ENCODE peak calls at places on chromosomes 11 and 22, in seven cellular contexts. W is HCT116, O is SK-N-SH, C is GM12878, H is H1, E is K562, N is HepG2. U is an unnamed sample.

GRCh38 chr11:10118830-10119229 is 175.2 kb downstream of the SBF2 start:
- DNase-seq in W (no peak), O (no peak), C (no peak), H (no peak), E (no peak), N (no peak), U (no peak)

GRCh38 chr11:91296628-91297027 is 928.0 kb upstream of the FAT3 start:
- DNase-seq in W (no peak), O (no peak), C (no peak), H (no peak), E (no peak), N (no peak), U (no peak)

GRCh38 chr11:567629-568258 is 7.0 kb downstream of the RASSF7 start:
- DNase-seq in W (no peak), O (no peak), C (no peak), H (no peak), E (no peak), N (no peak), U (no peak)

GRCh38 chr11:57763568-57763967 is 2.0 kb downstream of the CTNND1 start:
- DNase-seq in W (no peak), O (peak), C (no peak), H (no peak), E (peak), N (peak), U (no peak)

GRCh38 chr11:127066426-127067090 is 66.0 kb upstream of the KIRREL3 start:
- DNase-seq in W (no peak), O (no peak), C (no peak), H (no peak), E (no peak), N (no peak), U (no peak)

GRCh38 chr11:73759520-73760065 is 1.3 kb downstream of the RAB6A start:
- DNase-seq in W (no peak), O (peak), C (no peak), H (no peak), E (no peak), N (no peak), U (peak)

GRCh38 chr11:129314381-129314780 is 61.3 kb upstream of the BARX2 start:
- DNase-seq in W (no peak), O (no peak), C (no peak), H (no peak), E (no peak), N (no peak), U (peak)

GRCh38 chr11:96969251-96969650 is 579.4 kb downstream of the JRKL start:
- DNase-seq in W (no peak), O (no peak), C (no peak), H (no peak), E (peak), N (no peak), U (no peak)

GRCh38 chr11:68666854-68667253 is 17.5 kb upstream of the GAL start:
- DNase-seq in W (no peak), O (peak), C (no peak), H (no peak), E (no peak), N (no peak), U (no peak)

GRCh38 chr22:29267462-29267857 is 321 bp downstream of the RHBDD3 start:
- DNase-seq in W (no peak), O (no peak), C (no peak), H (no peak), E (no peak), N (no peak), U (no peak)

GRCh38 chr11:73623651-73624050 is 22.7 kb upstream of the PLEKHB1 start:
- DNase-seq in W (no peak), O (no peak), C (no peak), H (no peak), E (no peak), N (no peak), U (no peak)

GRCh38 chr11:29448246-29448877 is 568.5 kb downstream of the KCNA4 start:
- DNase-seq in W (peak), O (no peak), C (no peak), H (no peak), E (no peak), N (no peak), U (peak)

GRCh38 chr11:28619870-28620540 is 511.8 kb downstream of the METTL15 start:
- DNase-seq in W (no peak), O (no peak), C (no peak), H (no peak), E (no peak), N (no peak), U (no peak)

GRCh38 chr11:71946144-71946571 is 17.3 kb downstream of the RNF121 start:
- DNase-seq in W (no peak), O (no peak), C (no peak), H (no peak), E (no peak), N (peak), U (no peak)

GRCh38 chr11:106482920-106483761 is 405.7 kb downstream of the AASDHPPT start:
- DNase-seq in W (no peak), O (no peak), C (no peak), H (no peak), E (no peak), N (peak), U (no peak)

GRCh38 chr22:25395915-25396314 is 168.6 kb upstream of the GRK3 start:
- DNase-seq in W (no peak), O (no peak), C (no peak), H (no peak), E (no peak), N (peak), U (no peak)

GRCh38 chr11:74312321-74312720 is 881 bp upstream of the P4HA3 start:
- DNase-seq in W (no peak), O (no peak), C (no peak), H (no peak), E (no peak), N (no peak), U (no peak)

GRCh38 chr11:69076129-69076791 is 27.5 kb downstream of the TPCN2 start:
- DNase-seq in W (no peak), O (no peak), C (no peak), H (no peak), E (no peak), N (no peak), U (no peak)

GRCh38 chr11:115276799-115277198 is 227.4 kb downstream of the CADM1 start:
- DNase-seq in W (no peak), O (peak), C (no peak), H (no peak), E (no peak), N (no peak), U (no peak)

GRCh38 chr11:119356349-119357031 is 10.0 kb upstream of the MFRP start:
- DNase-seq in W (peak), O (peak), C (no peak), H (no peak), E (peak), N (no peak), U (peak)

GRCh38 chr22:48475661-48476345 is 1351.9 kb downstream of the BRD1 start:
- DNase-seq in W (no peak), O (no peak), C (no peak), H (no peak), E (no peak), N (no peak), U (no peak)

GRCh38 chr11:1073261-1073724 is 1.4 kb upstream of the MUC2 start:
- DNase-seq in W (peak), O (no peak), C (no peak), H (no peak), E (no peak), N (peak), U (peak)

GRCh38 chr11:34633990-34634725 is 13.3 kb downstream of the EHF start:
- DNase-seq in W (no peak), O (no peak), C (no peak), H (no peak), E (no peak), N (peak), U (peak)

GRCh38 chr22:37610480-37611148 is 2.0 kb downstream of the GGA1 start:
- DNase-seq in W (no peak), O (no peak), C (no peak), H (no peak), E (peak), N (no peak), U (no peak)

DNA sequence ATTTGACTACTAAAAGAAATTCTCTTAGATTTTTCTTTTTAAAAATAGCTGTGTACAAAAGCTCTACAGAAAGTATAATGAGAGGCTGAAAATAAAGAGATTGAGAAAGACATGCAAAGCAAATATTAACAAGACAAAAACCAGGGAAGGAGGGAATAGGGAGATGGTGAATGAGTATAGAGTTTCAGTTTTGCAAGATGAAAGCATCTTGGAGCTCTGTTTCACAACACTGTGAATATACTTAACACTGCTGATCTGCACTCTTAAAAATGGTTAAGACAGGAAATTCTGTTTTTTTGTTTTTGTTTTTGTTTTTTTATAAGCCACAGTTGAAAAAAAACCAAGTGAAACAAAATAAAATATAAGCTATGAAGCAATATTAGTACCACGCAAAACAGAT is 5.5 kb downstream of the TMEM218 start:
- DNase-seq in W (no peak), O (no peak), C (no peak), H (no peak), E (no peak), N (no peak), U (no peak)
- TF ChIP-seq JUND in W (no peak), O (no peak), C (no peak), H (no peak), E (no peak), N (no peak), U (no peak)

DNA sequence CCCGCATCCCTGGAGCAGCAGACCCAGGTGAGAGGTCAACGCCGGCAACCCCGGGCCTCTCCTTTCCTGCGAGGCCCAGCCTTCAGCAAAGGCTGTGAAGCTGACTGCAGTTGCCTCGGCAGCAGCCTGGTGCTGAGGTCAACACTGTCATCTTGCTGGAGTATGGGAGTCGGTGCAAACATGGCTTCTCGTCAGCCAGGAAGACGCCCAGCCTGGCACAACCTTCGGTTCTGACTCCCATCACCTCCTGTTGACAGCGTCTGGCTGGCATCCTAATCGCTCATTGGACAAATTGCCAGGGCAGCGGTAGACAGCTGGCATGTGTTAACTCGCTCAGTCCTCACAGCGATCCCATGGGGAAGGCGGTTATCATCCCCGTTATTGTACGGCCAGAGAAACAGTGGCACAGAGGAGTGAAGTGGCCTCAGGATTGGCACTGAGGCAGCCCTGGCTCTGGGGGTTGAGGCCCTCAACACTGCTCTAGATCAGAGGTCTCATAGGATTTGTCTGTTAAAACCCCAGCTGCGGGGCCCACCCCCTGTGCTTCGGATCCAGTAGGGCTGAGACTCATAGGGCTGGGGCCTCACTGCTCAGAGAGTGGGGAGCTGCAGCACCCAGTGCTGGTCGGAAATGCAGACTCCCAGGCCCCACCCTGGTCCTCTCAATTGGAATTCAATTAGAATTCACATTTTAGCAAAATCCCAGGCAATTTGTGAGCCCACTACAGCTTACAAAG is 39.3 kb upstream of the TP53I11 start:
- DNase-seq in W (no peak), O (peak), C (no peak), H (no peak), E (no peak), N (no peak), U (no peak)
- TF ChIP-seq JUND in W (no peak), O (no peak), C (no peak), H (no peak), E (no peak), N (no peak), U (no peak)

GRCh38 chr11:64853709-64854108 is 9.3 kb upstream of the CDC42BPG start:
- DNase-seq in W (no peak), O (no peak), C (no peak), H (no peak), E (no peak), N (no peak), U (no peak)
- TF ChIP-seq JUND in W (no peak), O (no peak), C (no peak), H (no peak), E (no peak), N (no peak), U (no peak)

GRCh38 chr11:5117588-5117987 is 20.6 kb downstream of the OR52A5 start:
- DNase-seq in W (no peak), O (no peak), C (no peak), H (no peak), E (no peak), N (no peak), U (no peak)

GRCh38 chr11:5118893-5119292 is 19.3 kb downstream of the OR52A5 start:
- DNase-seq in W (no peak), O (no peak), C (no peak), H (no peak), E (no peak), N (no peak), U (no peak)

DNA sequence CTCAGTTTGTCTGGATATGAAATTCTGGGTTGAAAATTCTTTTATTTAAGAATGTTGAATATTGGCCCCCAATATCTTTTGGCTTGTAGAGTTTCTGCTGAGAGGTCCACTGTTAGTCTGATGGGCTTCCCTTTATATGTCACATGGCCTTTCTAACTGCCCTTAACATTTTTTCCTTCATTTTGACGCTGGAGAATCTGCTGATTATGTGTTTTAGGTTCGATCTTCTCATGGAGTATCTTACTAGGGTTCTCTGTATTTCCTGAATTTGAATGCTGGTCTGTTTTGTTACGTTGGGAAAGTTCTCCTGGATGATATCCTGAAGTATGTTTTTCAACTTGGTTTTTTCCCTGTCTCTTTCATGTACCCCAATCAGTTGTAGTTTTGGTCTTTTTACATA is 22.8 kb downstream of the OR52A5 start:
- DNase-seq in W (no peak), O (no peak), C (no peak), H (no peak), E (no peak), N (no peak), U (no peak)
- TF ChIP-seq JUND in W (no peak), O (no peak), C (no peak), H (no peak), E (no peak), N (no peak), U (no peak)

GRCh38 chr22:16964366-16964765 is 43.7 kb downstream of the GAB4 start:
- DNase-seq in W (no peak), O (no peak), C (no peak), H (no peak), E (no peak), N (no peak), U (no peak)
- TF ChIP-seq JUND in W (no peak), O (no peak), C (no peak), H (no peak), E (no peak), N (no peak), U (no peak)

GRCh38 chr22:31839986-31840385 is 86.2 kb downstream of the DEPDC5 start:
- DNase-seq in W (no peak), O (no peak), C (no peak), H (no peak), E (no peak), N (no peak), U (no peak)
- TF ChIP-seq JUND in W (no peak), O (no peak), C (no peak), H (no peak), E (no peak), N (no peak), U (no peak)

DNA sequence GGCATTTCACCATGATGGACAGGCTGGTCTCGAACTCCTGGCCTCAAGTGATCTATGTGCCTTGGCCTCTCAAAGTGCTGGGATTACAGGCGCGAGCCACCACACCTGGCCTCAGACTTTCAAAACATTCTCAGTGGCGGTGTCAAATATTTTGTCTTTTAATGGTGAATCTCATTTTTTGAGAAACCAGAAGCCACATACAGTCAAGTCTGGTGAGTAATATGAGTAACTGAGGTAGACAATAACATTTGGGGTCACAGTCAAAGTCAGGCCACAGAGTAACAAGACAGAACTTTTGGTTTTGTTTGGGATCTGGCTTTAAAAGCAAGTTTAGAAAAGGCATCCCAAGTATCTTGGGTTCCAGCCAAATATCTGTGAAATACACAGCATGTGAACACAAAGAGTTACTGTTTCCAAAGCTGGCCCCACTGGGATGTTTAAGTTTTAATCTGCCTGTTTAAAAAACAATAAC is 5.6 kb upstream of the TMA7B start:
- DNase-seq in W (no peak), O (no peak), C (no peak), H (no peak), E (no peak), N (peak), U (peak)
- TF ChIP-seq JUND in W (no peak), O (no peak), C (no peak), H (no peak), E (no peak), N (no peak), U (no peak)

GRCh38 chr22:33109532-33110148 is 51.5 kb upstream of the SYN3 start:
- DNase-seq in W (no peak), O (no peak), C (no peak), H (no peak), E (no peak), N (no peak), U (no peak)
- TF ChIP-seq JUND in W (no peak), O (no peak), C (no peak), H (no peak), E (no peak), N (no peak), U (no peak)

DNA sequence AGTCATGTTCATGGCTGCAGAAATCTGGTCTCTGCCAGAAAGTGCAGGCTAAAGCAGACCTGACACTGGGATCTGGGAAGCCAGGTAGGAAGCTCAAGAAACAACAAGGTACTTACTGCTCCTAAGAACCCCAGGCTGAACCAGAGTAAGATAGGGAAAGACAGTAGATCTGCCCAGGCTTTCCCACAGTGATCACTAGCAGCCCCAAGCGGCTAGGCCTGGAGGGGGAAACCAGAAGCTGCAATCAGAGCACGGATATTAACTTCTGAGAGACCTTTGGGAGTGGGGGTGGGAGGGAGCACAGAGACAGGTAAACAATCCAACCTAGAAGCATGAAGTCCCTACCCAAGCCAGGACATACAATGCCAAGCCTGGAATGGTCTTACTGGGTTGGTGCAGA is 135.2 kb upstream of the C11orf58 start:
- DNase-seq in W (no peak), O (no peak), C (no peak), H (no peak), E (peak), N (no peak), U (no peak)
- TF ChIP-seq JUND in W (no peak), O (no peak), C (no peak), H (no peak), E (no peak), N (no peak), U (no peak)